ENCODE peak calls at places on chromosomes 6 and 20, in four cellular contexts. Z, H, G and W are unnamed samples.

GRCh38 chr20:34904202-34904621 is 27.8 kb downstream of the ACSS2 start:
- DNase-seq in Z (no peak), H (no peak), G (no peak), W (peak)

GRCh38 chr6:99119109-99120031 is 171.6 kb upstream of the FBXL4 start:
- DNase-seq in Z (no peak), H (peak), G (peak), W (peak)

GRCh38 chr20:54122189-54122588 is 51.6 kb downstream of the CYP24A1 start:
- DNase-seq in H (peak), G (peak), Z (no peak), W (peak)

GRCh38 chr6:14658909-14659561 is 541.5 kb downstream of the CD83 start:
- DNase-seq in G (peak), Z (peak), H (no peak), W (peak)

GRCh38 chr20:24937579-24937978 is 11.5 kb upstream of the CST7 start:
- DNase-seq in Z (no peak), G (no peak), H (no peak), W (no peak)

GRCh38 chr6:160007118-160007517 is 38.2 kb downstream of the IGF2R start:
- DNase-seq in Z (no peak), H (no peak), G (no peak), W (no peak)

GRCh38 chr6:137928286-137928685 is 61.2 kb downstream of the TNFAIP3 start:
- DNase-seq in H (no peak), Z (peak), G (no peak), W (no peak)

GRCh38 chr6:1929931-1930330 is 315.5 kb downstream of the GMDS start:
- DNase-seq in Z (no peak), G (no peak), H (no peak), W (no peak)

GRCh38 chr6:14757014-14757413 is 488.9 kb upstream of the JARID2 start:
- DNase-seq in G (no peak), H (no peak), Z (no peak), W (no peak)

GRCh38 chr6:111199935-111200822 is 112.9 kb downstream of the SLC16A10 start:
- DNase-seq in H (no peak), G (no peak), Z (no peak), W (no peak)

GRCh38 chr6:166477647-166478365 is 95.1 kb upstream of the MPC1 start:
- DNase-seq in G (no peak), Z (no peak), H (no peak), W (peak)

GRCh38 chr20:3068986-3069900 is 2.2 kb upstream of the OXT start:
- DNase-seq in G (peak), H (no peak), Z (no peak), W (no peak)

GRCh38 chr6:101509556-101509955 is 116.0 kb downstream of the GRIK2 start:
- DNase-seq in Z (no peak), H (no peak), G (peak), W (no peak)

GRCh38 chr6:38975621-38976049 is 72.9 kb upstream of the GLP1R start:
- DNase-seq in Z (no peak), H (no peak), G (no peak), W (peak)

GRCh38 chr6:127384007-127384406 is 40.6 kb upstream of the ECHDC1 start:
- DNase-seq in G (peak), Z (no peak), H (peak), W (peak)

GRCh38 chr6:21712213-21712612 is 118.7 kb downstream of the SOX4 start:
- DNase-seq in Z (no peak), G (no peak), H (no peak), W (no peak)

GRCh38 chr20:11894072-11894471 is 23.6 kb upstream of the BTBD3 start:
- DNase-seq in H (no peak), G (no peak), Z (no peak), W (no peak)

GRCh38 chr6:169233832-169234231 is 19.8 kb downstream of the THBS2 start:
- DNase-seq in H (no peak), Z (no peak), G (no peak), W (no peak)

GRCh38 chr20:52578559-52578958 is 387.0 kb upstream of the ZFP64 start:
- DNase-seq in Z (no peak), G (no peak), H (no peak), W (no peak)

GRCh38 chr6:168383062-168383854 is 57.7 kb upstream of the SMOC2 start:
- DNase-seq in H (no peak), Z (no peak), G (no peak), W (no peak)

GRCh38 chr20:5933802-5934436 is 16.4 kb downstream of the TRMT6 start:
- DNase-seq in H (no peak), Z (no peak), G (no peak), W (peak)

GRCh38 chr6:51640016-51640415 is 447.4 kb downstream of the PKHD1 start:
- DNase-seq in Z (no peak), H (no peak), G (no peak), W (no peak)

GRCh38 chr20:57094171-57094891 is 172.1 kb downstream of the BMP7 start:
- DNase-seq in Z (no peak), G (no peak), H (no peak), W (no peak)

GRCh38 chr6:151060096-151060741 is 179.5 kb upstream of the AKAP12 start:
- DNase-seq in G (peak), Z (no peak), H (peak), W (peak)

GRCh38 chr6:37456816-37457560 is 24.0 kb downstream of the CMTR1 start:
- DNase-seq in Z (no peak), H (peak), G (peak), W (peak)

GRCh38 chr6:94636780-94637385 is 940.5 kb upstream of the MANEA start:
- DNase-seq in Z (no peak), H (peak), G (peak), W (peak)

GRCh38 chr20:11195899-11196558 is 522.2 kb upstream of the JAG1 start:
- DNase-seq in H (peak), G (peak), Z (peak), W (peak)

GRCh38 chr6:99334526-99335127 is 14.8 kb downstream of the FAXC start:
- DNase-seq in H (peak), G (peak), Z (peak), W (peak)

GRCh38 chr6:154995241-154996162 is at the start of gene TIAM2:
- DNase-seq in Z (no peak), G (no peak), H (peak), W (no peak)

GRCh38 chr6:170208651-170209353 is 82.1 kb downstream of the DLL1 start:
- DNase-seq in G (no peak), Z (no peak), H (no peak), W (no peak)

GRCh38 chr20:14561733-14562132 is 224.3 kb upstream of the FLRT3 start:
- DNase-seq in G (peak), H (no peak), Z (no peak), W (peak)

GRCh38 chr20:46215913-46216707 is 92.2 kb downstream of the CDH22 start:
- DNase-seq in H (peak), G (peak), Z (no peak), W (peak)

GRCh38 chr6:10382728-10383127 is 32.1 kb downstream of the TFAP2A start:
- DNase-seq in H (no peak), Z (no peak), G (no peak), W (no peak)

GRCh38 chr6:10381830-10382208 is 33.1 kb downstream of the TFAP2A start:
- DNase-seq in G (no peak), Z (no peak), H (no peak), W (no peak)

GRCh38 chr6:10383312-10384063 is 31.4 kb downstream of the TFAP2A start:
- DNase-seq in H (no peak), G (no peak), Z (no peak), W (no peak)

GRCh38 chr6:10382322-10382721 is 32.6 kb downstream of the TFAP2A start:
- DNase-seq in Z (no peak), H (no peak), G (no peak), W (no peak)

GRCh38 chr6:10381133-10381829 is 33.6 kb downstream of the TFAP2A start:
- DNase-seq in Z (no peak), H (no peak), G (no peak), W (no peak)
- TF ChIP-seq CTCF in Z (no peak), H (no peak), G (no peak), W (no peak)

DNA sequence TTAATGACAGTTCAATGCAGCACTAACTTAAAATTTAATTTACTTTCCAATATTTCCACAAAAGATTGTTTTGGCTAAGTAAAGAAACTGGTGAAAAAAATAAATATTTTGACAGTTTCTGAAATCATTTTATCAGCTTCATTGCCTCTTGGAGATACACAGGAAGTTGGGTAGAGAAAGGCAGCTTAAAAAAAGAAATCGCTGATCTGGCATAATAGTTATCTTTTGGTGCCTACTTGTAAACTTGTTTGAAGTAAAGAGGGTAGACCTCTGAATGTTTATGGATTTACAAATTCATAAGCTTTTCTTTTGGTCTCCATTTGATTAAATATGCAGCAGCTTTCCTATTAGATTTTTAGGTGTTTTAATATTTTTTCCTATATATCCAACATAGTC is 103.4 kb downstream of the RTN4IP1 start:
- DNase-seq in G (no peak), H (no peak), Z (no peak), W (no peak)
- H3K4me3 ChIP-seq in G (no peak), H (no peak), Z (no peak), W (no peak)

DNA sequence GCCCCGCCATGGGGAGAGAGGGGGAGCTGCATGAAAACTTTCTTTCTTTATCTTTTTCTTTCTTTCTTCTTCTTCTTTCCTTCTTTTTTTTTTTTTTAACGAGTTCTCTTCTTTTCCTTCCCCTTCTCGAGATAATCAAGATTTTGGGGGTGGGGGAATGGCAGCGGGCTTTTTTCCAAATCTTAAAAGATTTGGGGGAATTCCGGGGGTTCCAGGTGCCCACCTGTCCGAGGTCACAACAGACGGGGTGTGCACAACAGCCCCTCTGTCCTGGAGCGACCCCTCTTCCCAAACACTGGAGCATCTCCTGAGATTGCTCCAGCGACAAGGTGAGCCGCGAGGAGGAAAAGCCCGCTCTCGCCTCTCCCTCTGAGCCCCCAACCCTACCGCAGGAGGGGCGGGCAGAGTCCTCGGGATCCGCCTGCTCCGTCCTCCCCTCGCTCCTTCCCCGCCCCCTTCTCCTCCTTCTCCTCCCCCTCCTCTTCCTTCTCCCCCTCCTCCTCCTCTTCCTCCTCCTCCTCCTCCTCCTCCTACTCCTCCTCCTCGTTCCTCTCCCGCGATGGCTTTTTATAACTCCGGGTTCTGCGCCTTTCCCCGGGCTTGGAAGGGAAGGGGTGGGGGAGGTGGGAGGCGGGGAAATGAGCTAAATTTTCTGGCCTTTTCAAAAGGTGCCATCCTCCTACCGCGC is 694 bp upstream of the KCNB1 start:
- DNase-seq in G (no peak), H (no peak), Z (no peak), W (no peak)
- TF ChIP-seq CTCF in G (no peak), H (no peak), Z (no peak), W (no peak)

GRCh38 chr6:31114970-31115849 is 610 bp downstream of the PSORS1C1 start:
- DNase-seq in H (peak), Z (no peak), G (peak), W (peak)
- H3K4me3 ChIP-seq in H (peak), Z (no peak), G (no peak), W (peak)

GRCh38 chr6:157124855-157125254 is 198.5 kb downstream of the TMEM242 start:
- DNase-seq in G (no peak), H (no peak), Z (no peak), W (no peak)
- TF ChIP-seq CTCF in G (no peak), H (no peak), Z (no peak), W (no peak)

DNA sequence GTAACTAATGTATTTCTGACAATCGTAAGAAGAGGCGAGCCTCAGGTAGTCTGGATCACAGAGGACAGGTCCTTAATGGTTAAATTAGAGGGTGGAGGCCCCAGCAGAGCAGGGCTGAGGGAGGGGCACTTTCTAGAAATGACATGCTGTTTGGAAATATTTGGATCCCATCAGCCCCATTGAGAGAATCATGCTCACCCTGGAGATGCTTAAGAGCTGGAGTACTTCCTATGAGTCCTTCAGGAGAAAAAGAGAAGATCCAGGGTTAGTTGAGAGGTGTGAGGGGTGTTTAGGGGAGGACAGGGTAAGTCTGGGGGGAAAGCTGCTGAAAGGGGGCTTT is 123.0 kb downstream of the TCP11 start:
- DNase-seq in G (no peak), Z (no peak), H (no peak), W (no peak)
- H3K4me3 ChIP-seq in G (no peak), Z (peak), H (no peak), W (no peak)